ENCODE peak calls at places on chromosomes 1 and 21, in four cellular contexts. One of them, this sample, is unnamed.

GRCh38 chr21:39774252-39774651 is 29.3 kb downstream of the IGSF5 start:
- DNase-seq in adipocyte: no peak
- DNase-seq in cardiac muscle cell: no peak
- DNase-seq in AG09309: no peak
- DNase-seq in this sample: no peak

GRCh38 chr1:209627349-209628196 is 24.7 kb downstream of the LAMB3 start:
- DNase-seq in cardiac muscle cell: peak
- DNase-seq in adipocyte: peak
- DNase-seq in AG09309: no peak
- DNase-seq in this sample: peak

GRCh38 chr1:158998781-158999161 is 10.9 kb upstream of the IFI16 start:
- DNase-seq in AG09309: no peak
- DNase-seq in cardiac muscle cell: peak
- DNase-seq in adipocyte: peak
- DNase-seq in this sample: peak

GRCh38 chr1:167916766-167917511 is 3.0 kb upstream of the ADCY10 start:
- DNase-seq in AG09309: no peak
- DNase-seq in cardiac muscle cell: no peak
- DNase-seq in adipocyte: no peak
- DNase-seq in this sample: no peak

GRCh38 chr1:22612657-22613056 is 23.8 kb upstream of the C1QA start:
- DNase-seq in cardiac muscle cell: no peak
- DNase-seq in AG09309: no peak
- DNase-seq in adipocyte: no peak
- DNase-seq in this sample: no peak

GRCh38 chr1:229896306-229896705 is 170.7 kb upstream of the GALNT2 start:
- DNase-seq in AG09309: no peak
- DNase-seq in cardiac muscle cell: no peak
- DNase-seq in adipocyte: no peak
- DNase-seq in this sample: no peak

GRCh38 chr1:6205849-6206845 is at the start of gene RNF207:
- DNase-seq in adipocyte: peak
- DNase-seq in AG09309: no peak
- DNase-seq in cardiac muscle cell: peak
- DNase-seq in this sample: peak

GRCh38 chr21:45228171-45228641 is 59.5 kb downstream of the POFUT2 start:
- DNase-seq in AG09309: peak
- DNase-seq in cardiac muscle cell: peak
- DNase-seq in adipocyte: peak
- DNase-seq in this sample: peak

GRCh38 chr1:8212443-8212920 is 105.4 kb upstream of the SLC45A1 start:
- DNase-seq in adipocyte: no peak
- DNase-seq in AG09309: no peak
- DNase-seq in cardiac muscle cell: no peak
- DNase-seq in this sample: no peak

GRCh38 chr21:41821081-41821755 is 54.4 kb upstream of the RIPK4 start:
- DNase-seq in adipocyte: no peak
- DNase-seq in cardiac muscle cell: no peak
- DNase-seq in AG09309: no peak
- DNase-seq in this sample: no peak

GRCh38 chr1:195851016-195851591 is 757.1 kb downstream of the KCNT2 start:
- DNase-seq in AG09309: no peak
- DNase-seq in adipocyte: no peak
- DNase-seq in cardiac muscle cell: no peak
- DNase-seq in this sample: no peak

GRCh38 chr1:28180310-28181305 is 4.1 kb upstream of the PTAFR start:
- DNase-seq in AG09309: no peak
- DNase-seq in adipocyte: no peak
- DNase-seq in cardiac muscle cell: no peak
- DNase-seq in this sample: no peak

GRCh38 chr1:41712687-41713086 is 206.0 kb downstream of the HIVEP3 start:
- DNase-seq in AG09309: no peak
- DNase-seq in cardiac muscle cell: no peak
- DNase-seq in adipocyte: no peak
- DNase-seq in this sample: no peak

GRCh38 chr1:220983877-220984635 is 104.8 kb downstream of the HLX start:
- DNase-seq in adipocyte: no peak
- DNase-seq in AG09309: no peak
- DNase-seq in cardiac muscle cell: no peak
- DNase-seq in this sample: no peak

GRCh38 chr1:180636138-180636537 is 4.3 kb downstream of the XPR1 start:
- DNase-seq in cardiac muscle cell: no peak
- DNase-seq in AG09309: no peak
- DNase-seq in adipocyte: peak
- DNase-seq in this sample: peak

GRCh38 chr1:24555591-24556413 is at the start of gene NCMAP:
- DNase-seq in cardiac muscle cell: peak
- DNase-seq in AG09309: no peak
- DNase-seq in adipocyte: peak
- DNase-seq in this sample: no peak

GRCh38 chr1:61056674-61057439 is 25.5 kb upstream of the NFIA start:
- DNase-seq in adipocyte: peak
- DNase-seq in cardiac muscle cell: peak
- DNase-seq in AG09309: no peak
- DNase-seq in this sample: peak

GRCh38 chr1:37537378-37537777 is 16.7 kb downstream of the SNIP1 start:
- DNase-seq in adipocyte: peak
- DNase-seq in AG09309: no peak
- DNase-seq in cardiac muscle cell: no peak
- DNase-seq in this sample: peak

GRCh38 chr1:166695115-166695514 is 144.2 kb upstream of the POGK start:
- DNase-seq in AG09309: no peak
- DNase-seq in adipocyte: no peak
- DNase-seq in cardiac muscle cell: peak
- DNase-seq in this sample: no peak

GRCh38 chr1:54569339-54569738 is 21.3 kb downstream of the ACOT11 start:
- DNase-seq in AG09309: peak
- DNase-seq in adipocyte: peak
- DNase-seq in cardiac muscle cell: no peak
- DNase-seq in this sample: peak

GRCh38 chr1:48025076-48025475 is 27.9 kb upstream of the TRABD2B start:
- DNase-seq in adipocyte: no peak
- DNase-seq in cardiac muscle cell: no peak
- DNase-seq in AG09309: no peak
- DNase-seq in this sample: no peak

GRCh38 chr1:65395887-65396612 is 24.4 kb upstream of the LEPR start:
- DNase-seq in AG09309: peak
- DNase-seq in cardiac muscle cell: no peak
- DNase-seq in adipocyte: peak
- DNase-seq in this sample: peak

GRCh38 chr1:241250465-241250864 is 106.5 kb downstream of the RGS7 start:
- DNase-seq in cardiac muscle cell: no peak
- DNase-seq in adipocyte: no peak
- DNase-seq in AG09309: no peak
- DNase-seq in this sample: no peak

GRCh38 chr21:45892156-45892919 is 89.2 kb upstream of the COL6A1 start:
- DNase-seq in cardiac muscle cell: no peak
- DNase-seq in adipocyte: no peak
- DNase-seq in AG09309: no peak
- DNase-seq in this sample: no peak

GRCh38 chr21:42421018-42421793 is 17.5 kb downstream of the UBASH3A start:
- DNase-seq in adipocyte: no peak
- DNase-seq in AG09309: no peak
- DNase-seq in cardiac muscle cell: no peak
- DNase-seq in this sample: no peak

GRCh38 chr1:236117710-236118109 is 24.6 kb upstream of the GPR137B start:
- DNase-seq in AG09309: no peak
- DNase-seq in cardiac muscle cell: no peak
- DNase-seq in adipocyte: no peak
- DNase-seq in this sample: no peak

GRCh38 chr1:66302810-66303209 is 231.1 kb upstream of the SGIP1 start:
- DNase-seq in cardiac muscle cell: no peak
- DNase-seq in AG09309: no peak
- DNase-seq in adipocyte: no peak
- DNase-seq in this sample: no peak

GRCh38 chr1:166924829-166925541 is 48.9 kb upstream of the TADA1 start:
- DNase-seq in cardiac muscle cell: no peak
- DNase-seq in AG09309: no peak
- DNase-seq in adipocyte: no peak
- DNase-seq in this sample: no peak

GRCh38 chr1:186974774-186975181 is 146.0 kb downstream of the PLA2G4A start:
- DNase-seq in cardiac muscle cell: no peak
- DNase-seq in AG09309: peak
- DNase-seq in adipocyte: peak
- DNase-seq in this sample: peak
- H3K4me3 ChIP-seq in cardiac muscle cell: no peak
- H3K4me3 ChIP-seq in AG09309: no peak
- H3K4me3 ChIP-seq in adipocyte: peak
- H3K4me3 ChIP-seq in this sample: peak

GRCh38 chr1:157697781-157698569 is 2.6 kb downstream of the FCRL3 start:
- DNase-seq in cardiac muscle cell: no peak
- DNase-seq in AG09309: no peak
- DNase-seq in adipocyte: no peak
- DNase-seq in this sample: no peak
- H3K4me3 ChIP-seq in cardiac muscle cell: no peak
- H3K4me3 ChIP-seq in AG09309: no peak
- H3K4me3 ChIP-seq in adipocyte: no peak
- H3K4me3 ChIP-seq in this sample: no peak

DNA sequence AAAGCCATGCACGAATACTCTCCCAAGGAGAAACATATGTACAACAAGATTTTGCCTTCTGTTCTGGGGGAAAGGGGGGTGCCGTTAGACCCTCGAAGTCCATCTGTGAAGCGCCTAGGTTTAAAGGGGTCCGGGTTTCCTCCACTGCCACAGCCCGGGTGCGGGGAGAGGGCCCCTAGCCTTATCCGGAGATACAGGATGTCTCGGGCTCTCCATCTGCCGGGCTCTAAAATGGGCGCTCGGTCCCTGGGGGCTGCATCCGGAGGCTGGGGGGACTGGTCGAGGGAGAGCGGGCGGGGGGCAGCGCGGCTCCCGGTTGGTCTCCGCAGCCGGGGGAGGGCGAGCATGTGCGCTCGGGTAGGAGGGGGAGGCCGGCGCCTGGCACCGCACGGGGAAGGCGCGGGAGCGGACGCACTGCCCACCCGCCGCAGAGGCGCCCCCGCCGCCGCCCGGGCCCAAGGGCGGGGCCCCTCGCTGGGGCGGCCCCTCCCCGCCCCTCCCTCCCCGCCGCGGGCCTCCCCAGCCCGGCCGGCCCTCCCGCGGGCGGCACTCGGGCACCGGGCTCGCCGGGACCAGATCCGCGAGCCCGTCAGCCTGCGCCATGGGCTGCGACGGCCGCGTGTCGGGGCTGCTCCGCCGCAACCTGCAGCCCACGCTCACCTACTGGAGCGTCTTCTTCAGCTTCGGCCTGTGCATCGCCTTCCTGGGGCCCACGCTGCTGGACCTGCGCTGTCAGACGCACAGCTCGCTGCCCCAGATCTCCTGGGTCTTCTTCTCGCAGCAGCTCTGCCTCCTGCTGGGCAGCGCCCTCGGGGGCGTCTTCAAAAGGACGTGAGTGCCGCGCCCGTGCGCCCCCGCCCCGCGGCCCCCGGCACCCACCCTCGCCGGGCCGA is 63.1 kb downstream of the ELK4 start:
- DNase-seq in AG09309: no peak
- DNase-seq in adipocyte: peak
- DNase-seq in cardiac muscle cell: peak
- DNase-seq in this sample: no peak
- H3K4me3 ChIP-seq in AG09309: no peak
- H3K4me3 ChIP-seq in adipocyte: no peak
- H3K4me3 ChIP-seq in cardiac muscle cell: peak
- H3K4me3 ChIP-seq in this sample: no peak

GRCh38 chr1:109468903-109469302 is 2.6 kb downstream of the SYPL2 start:
- DNase-seq in adipocyte: no peak
- DNase-seq in cardiac muscle cell: no peak
- DNase-seq in AG09309: no peak
- DNase-seq in this sample: no peak

GRCh38 chr1:109470245-109470644 is 3.9 kb downstream of the SYPL2 start:
- DNase-seq in cardiac muscle cell: no peak
- DNase-seq in AG09309: no peak
- DNase-seq in adipocyte: no peak
- DNase-seq in this sample: no peak

GRCh38 chr1:109466100-109466439 is 276 bp upstream of the SYPL2 start:
- DNase-seq in AG09309: no peak
- DNase-seq in cardiac muscle cell: no peak
- DNase-seq in adipocyte: no peak
- DNase-seq in this sample: no peak

GRCh38 chr1:109466440-109467300 is at the start of gene SYPL2:
- DNase-seq in cardiac muscle cell: peak
- DNase-seq in AG09309: no peak
- DNase-seq in adipocyte: peak
- DNase-seq in this sample: no peak

GRCh38 chr1:109467301-109467777 is 993 bp downstream of the SYPL2 start:
- DNase-seq in adipocyte: no peak
- DNase-seq in cardiac muscle cell: no peak
- DNase-seq in AG09309: no peak
- DNase-seq in this sample: no peak
- H3K4me3 ChIP-seq in adipocyte: peak
- H3K4me3 ChIP-seq in cardiac muscle cell: peak
- H3K4me3 ChIP-seq in AG09309: peak
- H3K4me3 ChIP-seq in this sample: no peak

GRCh38 chr1:38803647-38804046 is 55.9 kb downstream of the RRAGC start:
- DNase-seq in AG09309: no peak
- DNase-seq in cardiac muscle cell: no peak
- DNase-seq in adipocyte: no peak
- DNase-seq in this sample: peak
- H3K4me3 ChIP-seq in AG09309: peak
- H3K4me3 ChIP-seq in cardiac muscle cell: peak
- H3K4me3 ChIP-seq in adipocyte: peak
- H3K4me3 ChIP-seq in this sample: peak

GRCh38 chr1:3746389-3746783 is 5.9 kb upstream of the CCDC27 start:
- DNase-seq in cardiac muscle cell: no peak
- DNase-seq in AG09309: no peak
- DNase-seq in adipocyte: no peak
- DNase-seq in this sample: no peak

GRCh38 chr1:3747903-3748302 is 4.3 kb upstream of the CCDC27 start:
- DNase-seq in AG09309: no peak
- DNase-seq in adipocyte: no peak
- DNase-seq in cardiac muscle cell: no peak
- DNase-seq in this sample: no peak

GRCh38 chr1:3745590-3746381 is 6.5 kb upstream of the CCDC27 start:
- DNase-seq in AG09309: no peak
- DNase-seq in adipocyte: no peak
- DNase-seq in cardiac muscle cell: no peak
- DNase-seq in this sample: no peak

GRCh38 chr1:3746784-3747521 is 5.3 kb upstream of the CCDC27 start:
- DNase-seq in adipocyte: peak
- DNase-seq in cardiac muscle cell: peak
- DNase-seq in AG09309: peak
- DNase-seq in this sample: peak

GRCh38 chr1:3747522-3747848 is 4.8 kb upstream of the CCDC27 start:
- DNase-seq in cardiac muscle cell: no peak
- DNase-seq in AG09309: no peak
- DNase-seq in adipocyte: no peak
- DNase-seq in this sample: no peak
- H3K4me3 ChIP-seq in cardiac muscle cell: peak
- H3K4me3 ChIP-seq in AG09309: peak
- H3K4me3 ChIP-seq in adipocyte: peak
- H3K4me3 ChIP-seq in this sample: peak